ENCODE peak calls at places on chromosomes 16 and 17, in seven cellular contexts. One of them, this sample, is unnamed.

GRCh38 chr17:57459286-57459915 is 203.1 kb downstream of the MSI2 start:
- DNase-seq in GM20000: peak; percentile 23
- DNase-seq in cardiac muscle cell: peak; percentile 57
- DNase-seq in Peyer's patch: no peak
- DNase-seq in uterus: no peak
- DNase-seq in AG09319: no peak
- DNase-seq in activated CD8-positive, alpha-beta T cell treated with anti-CD3 and anti-CD28 coated beads for 36 hours: peak; percentile 69
- DNase-seq in this sample: no peak

GRCh38 chr17:81365148-81365600 is 30.1 kb upstream of the BAHCC1 start:
- DNase-seq in GM20000: no peak
- DNase-seq in cardiac muscle cell: peak; percentile 77
- DNase-seq in Peyer's patch: peak; percentile 86
- DNase-seq in uterus: peak; percentile 65
- DNase-seq in AG09319: no peak
- DNase-seq in activated CD8-positive, alpha-beta T cell treated with anti-CD3 and anti-CD28 coated beads for 36 hours: peak; percentile 68
- DNase-seq in this sample: no peak

GRCh38 chr16:56113223-56113622 is 78.1 kb upstream of the GNAO1 start:
- DNase-seq in GM20000: no peak
- DNase-seq in cardiac muscle cell: no peak
- DNase-seq in Peyer's patch: no peak
- DNase-seq in uterus: no peak
- DNase-seq in AG09319: no peak
- DNase-seq in activated CD8-positive, alpha-beta T cell treated with anti-CD3 and anti-CD28 coated beads for 36 hours: no peak
- DNase-seq in this sample: no peak

GRCh38 chr17:13351046-13351445 is 250.7 kb downstream of the HS3ST3A1 start:
- DNase-seq in GM20000: no peak
- DNase-seq in cardiac muscle cell: no peak
- DNase-seq in Peyer's patch: no peak
- DNase-seq in uterus: no peak
- DNase-seq in AG09319: no peak
- DNase-seq in activated CD8-positive, alpha-beta T cell treated with anti-CD3 and anti-CD28 coated beads for 36 hours: no peak
- DNase-seq in this sample: no peak

GRCh38 chr16:31365131-31365865 is 10.3 kb downstream of the ITGAX start:
- DNase-seq in GM20000: peak; percentile 58
- DNase-seq in cardiac muscle cell: no peak
- DNase-seq in Peyer's patch: no peak
- DNase-seq in uterus: no peak
- DNase-seq in AG09319: no peak
- DNase-seq in activated CD8-positive, alpha-beta T cell treated with anti-CD3 and anti-CD28 coated beads for 36 hours: peak; percentile 43
- DNase-seq in this sample: no peak

GRCh38 chr17:83014297-83014696 is 65.1 kb upstream of the METRNL start:
- DNase-seq in GM20000: no peak
- DNase-seq in cardiac muscle cell: no peak
- DNase-seq in Peyer's patch: no peak
- DNase-seq in uterus: no peak
- DNase-seq in AG09319: no peak
- DNase-seq in activated CD8-positive, alpha-beta T cell treated with anti-CD3 and anti-CD28 coated beads for 36 hours: no peak
- DNase-seq in this sample: no peak

GRCh38 chr17:43456661-43457361 is 27.0 kb upstream of the DHX8 start:
- DNase-seq in GM20000: no peak
- DNase-seq in cardiac muscle cell: peak; percentile 44
- DNase-seq in Peyer's patch: no peak
- DNase-seq in uterus: no peak
- DNase-seq in AG09319: peak; percentile 56
- DNase-seq in activated CD8-positive, alpha-beta T cell treated with anti-CD3 and anti-CD28 coated beads for 36 hours: peak; percentile 46
- DNase-seq in this sample: peak; percentile 15

GRCh38 chr16:30437511-30438046 is 7.7 kb upstream of the DCTPP1 start:
- DNase-seq in GM20000: no peak
- DNase-seq in cardiac muscle cell: no peak
- DNase-seq in Peyer's patch: no peak
- DNase-seq in uterus: no peak
- DNase-seq in AG09319: no peak
- DNase-seq in activated CD8-positive, alpha-beta T cell treated with anti-CD3 and anti-CD28 coated beads for 36 hours: no peak
- DNase-seq in this sample: no peak

GRCh38 chr17:56926270-56926669 is 12.4 kb upstream of the TRIM25 start:
- DNase-seq in GM20000: no peak
- DNase-seq in cardiac muscle cell: no peak
- DNase-seq in Peyer's patch: no peak
- DNase-seq in uterus: no peak
- DNase-seq in AG09319: no peak
- DNase-seq in activated CD8-positive, alpha-beta T cell treated with anti-CD3 and anti-CD28 coated beads for 36 hours: no peak
- DNase-seq in this sample: no peak

GRCh38 chr17:27381007-27381501 is 75.2 kb upstream of the KSR1 start:
- DNase-seq in GM20000: peak; percentile 85
- DNase-seq in cardiac muscle cell: peak; percentile 65
- DNase-seq in Peyer's patch: peak; percentile 86
- DNase-seq in uterus: peak; percentile 57
- DNase-seq in AG09319: no peak
- DNase-seq in activated CD8-positive, alpha-beta T cell treated with anti-CD3 and anti-CD28 coated beads for 36 hours: peak; percentile 91
- DNase-seq in this sample: peak; percentile 70

GRCh38 chr16:84117482-84117843 is 721 bp upstream of the MBTPS1 start:
- DNase-seq in GM20000: peak; percentile 47
- DNase-seq in cardiac muscle cell: no peak
- DNase-seq in Peyer's patch: no peak
- DNase-seq in uterus: no peak
- DNase-seq in AG09319: no peak
- DNase-seq in activated CD8-positive, alpha-beta T cell treated with anti-CD3 and anti-CD28 coated beads for 36 hours: peak; percentile 79
- DNase-seq in this sample: no peak

GRCh38 chr16:30377050-30377811 is 2.6 kb downstream of the MYL11 start:
- DNase-seq in GM20000: no peak
- DNase-seq in cardiac muscle cell: no peak
- DNase-seq in Peyer's patch: no peak
- DNase-seq in uterus: no peak
- DNase-seq in AG09319: no peak
- DNase-seq in activated CD8-positive, alpha-beta T cell treated with anti-CD3 and anti-CD28 coated beads for 36 hours: no peak
- DNase-seq in this sample: no peak

GRCh38 chr16:12612598-12613101 is 191.0 kb downstream of the CPPED1 start:
- DNase-seq in GM20000: no peak
- DNase-seq in cardiac muscle cell: no peak
- DNase-seq in Peyer's patch: peak; percentile 67
- DNase-seq in uterus: no peak
- DNase-seq in AG09319: no peak
- DNase-seq in activated CD8-positive, alpha-beta T cell treated with anti-CD3 and anti-CD28 coated beads for 36 hours: peak; percentile 22
- DNase-seq in this sample: no peak

GRCh38 chr17:5526821-5527598 is 40.6 kb downstream of the MIS12 start:
- DNase-seq in GM20000: peak; percentile 48
- DNase-seq in cardiac muscle cell: peak; percentile 90
- DNase-seq in Peyer's patch: peak; percentile 58
- DNase-seq in uterus: peak; percentile 74
- DNase-seq in AG09319: peak; percentile 75
- DNase-seq in activated CD8-positive, alpha-beta T cell treated with anti-CD3 and anti-CD28 coated beads for 36 hours: peak; percentile 92
- DNase-seq in this sample: peak; percentile 79

GRCh38 chr16:30122621-30123160 is 329 bp downstream of the MAPK3 start:
- DNase-seq in GM20000: no peak
- DNase-seq in cardiac muscle cell: no peak
- DNase-seq in Peyer's patch: peak; percentile 51
- DNase-seq in uterus: no peak
- DNase-seq in AG09319: no peak
- DNase-seq in activated CD8-positive, alpha-beta T cell treated with anti-CD3 and anti-CD28 coated beads for 36 hours: peak; percentile 44
- DNase-seq in this sample: no peak

GRCh38 chr17:31571124-31571892 is 179.8 kb downstream of the RAB11FIP4 start:
- DNase-seq in GM20000: no peak
- DNase-seq in cardiac muscle cell: peak; percentile 97
- DNase-seq in Peyer's patch: peak; percentile 69
- DNase-seq in uterus: peak; percentile 93
- DNase-seq in AG09319: peak; percentile 83
- DNase-seq in activated CD8-positive, alpha-beta T cell treated with anti-CD3 and anti-CD28 coated beads for 36 hours: no peak
- DNase-seq in this sample: peak; percentile 82

GRCh38 chr17:62778990-62779681 is 29.0 kb downstream of the MARCHF10 start:
- DNase-seq in GM20000: no peak
- DNase-seq in cardiac muscle cell: peak; percentile 76
- DNase-seq in Peyer's patch: peak; percentile 46
- DNase-seq in uterus: peak; percentile 59
- DNase-seq in AG09319: peak; percentile 82
- DNase-seq in activated CD8-positive, alpha-beta T cell treated with anti-CD3 and anti-CD28 coated beads for 36 hours: no peak
- DNase-seq in this sample: no peak

GRCh38 chr17:49359990-49360795 is 1.9 kb downstream of the ZNF652 start:
- DNase-seq in GM20000: no peak
- DNase-seq in cardiac muscle cell: no peak
- DNase-seq in Peyer's patch: peak; percentile 49
- DNase-seq in uterus: no peak
- DNase-seq in AG09319: no peak
- DNase-seq in activated CD8-positive, alpha-beta T cell treated with anti-CD3 and anti-CD28 coated beads for 36 hours: peak; percentile 24
- DNase-seq in this sample: no peak

GRCh38 chr16:4536391-4537106 is 2.0 kb downstream of the CDIP1 start:
- DNase-seq in GM20000: no peak
- DNase-seq in cardiac muscle cell: no peak
- DNase-seq in Peyer's patch: no peak
- DNase-seq in uterus: no peak
- DNase-seq in AG09319: no peak
- DNase-seq in activated CD8-positive, alpha-beta T cell treated with anti-CD3 and anti-CD28 coated beads for 36 hours: no peak
- DNase-seq in this sample: no peak

GRCh38 chr17:63426917-63427308 is 19.2 kb downstream of the CYB561 start:
- DNase-seq in GM20000: no peak
- DNase-seq in cardiac muscle cell: no peak
- DNase-seq in Peyer's patch: no peak
- DNase-seq in uterus: no peak
- DNase-seq in AG09319: no peak
- DNase-seq in activated CD8-positive, alpha-beta T cell treated with anti-CD3 and anti-CD28 coated beads for 36 hours: no peak
- DNase-seq in this sample: no peak

GRCh38 chr17:55693244-55694216 is 29.1 kb downstream of the TMEM100 start:
- DNase-seq in GM20000: no peak
- DNase-seq in cardiac muscle cell: peak; percentile 51
- DNase-seq in Peyer's patch: peak; percentile 53
- DNase-seq in uterus: no peak
- DNase-seq in AG09319: peak; percentile 46
- DNase-seq in activated CD8-positive, alpha-beta T cell treated with anti-CD3 and anti-CD28 coated beads for 36 hours: no peak
- DNase-seq in this sample: no peak

DNA sequence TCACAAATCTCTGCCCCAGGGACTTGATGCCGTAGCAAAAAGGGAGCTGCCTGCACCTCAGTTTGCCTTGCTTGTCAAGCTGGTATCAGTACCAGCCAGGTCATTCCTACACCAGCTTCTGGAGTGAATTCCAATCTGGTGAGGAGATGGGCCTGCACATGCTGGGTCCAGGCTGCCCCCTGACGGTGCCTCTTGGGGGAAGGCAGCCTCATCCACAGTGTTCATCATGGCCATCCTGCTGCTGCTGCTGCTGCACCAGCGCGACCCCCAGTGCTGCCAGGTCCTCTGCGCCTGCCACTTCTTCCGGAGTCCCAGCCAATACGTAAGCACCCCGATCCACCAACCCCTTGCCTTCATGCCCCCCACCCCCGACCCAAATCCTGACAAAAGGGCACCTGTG is 8.3 kb downstream of the MRPL27 start:
- DNase-seq in GM20000: no peak
- DNase-seq in cardiac muscle cell: no peak
- DNase-seq in Peyer's patch: no peak
- DNase-seq in uterus: no peak
- DNase-seq in AG09319: no peak
- DNase-seq in activated CD8-positive, alpha-beta T cell treated with anti-CD3 and anti-CD28 coated beads for 36 hours: no peak
- DNase-seq in this sample: no peak
- TF ChIP-seq CTCF in GM20000: no peak
- TF ChIP-seq CTCF in cardiac muscle cell: no peak
- TF ChIP-seq CTCF in Peyer's patch: no peak
- TF ChIP-seq CTCF in uterus: no peak
- TF ChIP-seq CTCF in AG09319: no peak
- TF ChIP-seq CTCF in activated CD8-positive, alpha-beta T cell treated with anti-CD3 and anti-CD28 coated beads for 36 hours: no peak
- TF ChIP-seq CTCF in this sample: no peak

GRCh38 chr17:75367312-75367711 is 38.2 kb downstream of the GRB2 start:
- DNase-seq in GM20000: no peak
- DNase-seq in cardiac muscle cell: no peak
- DNase-seq in Peyer's patch: no peak
- DNase-seq in uterus: no peak
- DNase-seq in AG09319: no peak
- DNase-seq in activated CD8-positive, alpha-beta T cell treated with anti-CD3 and anti-CD28 coated beads for 36 hours: peak; percentile 24
- DNase-seq in this sample: no peak
- TF ChIP-seq CTCF in GM20000: no peak
- TF ChIP-seq CTCF in cardiac muscle cell: no peak
- TF ChIP-seq CTCF in Peyer's patch: no peak
- TF ChIP-seq CTCF in uterus: no peak
- TF ChIP-seq CTCF in AG09319: no peak
- TF ChIP-seq CTCF in activated CD8-positive, alpha-beta T cell treated with anti-CD3 and anti-CD28 coated beads for 36 hours: no peak
- TF ChIP-seq CTCF in this sample: no peak

GRCh38 chr17:8831234-8831849 is 32.2 kb upstream of the MFSD6L start:
- DNase-seq in GM20000: no peak
- DNase-seq in cardiac muscle cell: no peak
- DNase-seq in Peyer's patch: no peak
- DNase-seq in uterus: no peak
- DNase-seq in AG09319: no peak
- DNase-seq in activated CD8-positive, alpha-beta T cell treated with anti-CD3 and anti-CD28 coated beads for 36 hours: no peak
- DNase-seq in this sample: no peak

GRCh38 chr17:8835631-8836364 is 31.7 kb downstream of the PIK3R6 start:
- DNase-seq in GM20000: no peak
- DNase-seq in cardiac muscle cell: no peak
- DNase-seq in Peyer's patch: no peak
- DNase-seq in uterus: no peak
- DNase-seq in AG09319: no peak
- DNase-seq in activated CD8-positive, alpha-beta T cell treated with anti-CD3 and anti-CD28 coated beads for 36 hours: no peak
- DNase-seq in this sample: no peak

GRCh38 chr17:8835106-8835505 is 32.4 kb downstream of the PIK3R6 start:
- DNase-seq in GM20000: no peak
- DNase-seq in cardiac muscle cell: no peak
- DNase-seq in Peyer's patch: no peak
- DNase-seq in uterus: no peak
- DNase-seq in AG09319: no peak
- DNase-seq in activated CD8-positive, alpha-beta T cell treated with anti-CD3 and anti-CD28 coated beads for 36 hours: no peak
- DNase-seq in this sample: no peak

GRCh38 chr17:8830141-8830540 is 31.0 kb upstream of the MFSD6L start:
- DNase-seq in GM20000: no peak
- DNase-seq in cardiac muscle cell: no peak
- DNase-seq in Peyer's patch: no peak
- DNase-seq in uterus: no peak
- DNase-seq in AG09319: no peak
- DNase-seq in activated CD8-positive, alpha-beta T cell treated with anti-CD3 and anti-CD28 coated beads for 36 hours: no peak
- DNase-seq in this sample: no peak

DNA sequence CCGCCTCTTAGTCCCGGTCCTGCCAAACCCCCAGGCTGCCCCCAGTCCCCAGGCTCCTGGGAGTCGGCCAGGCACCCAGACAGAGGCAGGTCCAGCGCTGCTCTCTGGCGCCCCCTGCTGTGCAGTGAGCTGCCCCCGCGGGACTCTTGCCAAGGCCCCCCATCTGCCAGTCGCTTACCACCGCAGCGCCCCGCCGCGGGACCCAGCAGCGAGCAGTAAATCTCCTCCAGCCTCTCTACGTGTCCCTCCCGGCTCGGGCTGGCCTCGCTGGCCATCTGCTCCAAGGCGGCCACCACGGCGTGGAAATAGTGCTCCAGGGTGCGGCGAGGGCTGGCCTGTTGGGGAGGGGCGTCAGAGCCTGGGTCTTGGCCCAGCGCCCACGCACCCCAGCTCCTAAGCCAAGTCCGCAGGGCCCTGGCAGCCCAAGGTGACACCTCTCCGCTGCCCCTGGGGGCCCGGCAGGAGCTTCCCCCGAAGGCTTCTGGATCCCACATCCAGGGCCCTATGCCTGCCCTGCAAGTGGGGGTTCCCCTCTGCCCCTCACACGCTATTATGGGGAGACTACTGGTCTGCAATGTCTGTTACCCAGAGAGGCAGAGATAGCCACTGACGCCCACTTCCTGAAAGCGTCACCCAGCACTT is 33.7 kb upstream of the MFSD6L start:
- DNase-seq in GM20000: peak; percentile 69
- DNase-seq in cardiac muscle cell: no peak
- DNase-seq in Peyer's patch: peak; percentile 54
- DNase-seq in uterus: no peak
- DNase-seq in AG09319: no peak
- DNase-seq in activated CD8-positive, alpha-beta T cell treated with anti-CD3 and anti-CD28 coated beads for 36 hours: peak; percentile 61
- DNase-seq in this sample: no peak
- TF ChIP-seq CTCF in GM20000: peak; percentile 77
- TF ChIP-seq CTCF in cardiac muscle cell: peak; percentile 43
- TF ChIP-seq CTCF in Peyer's patch: peak; percentile 39
- TF ChIP-seq CTCF in uterus: no peak
- TF ChIP-seq CTCF in AG09319: peak; percentile 30
- TF ChIP-seq CTCF in activated CD8-positive, alpha-beta T cell treated with anti-CD3 and anti-CD28 coated beads for 36 hours: peak; percentile 82
- TF ChIP-seq CTCF in this sample: peak; percentile 50

GRCh38 chr16:80618862-80619648 is 78.3 kb downstream of the DYNLRB2 start:
- DNase-seq in GM20000: no peak
- DNase-seq in cardiac muscle cell: no peak
- DNase-seq in Peyer's patch: no peak
- DNase-seq in uterus: no peak
- DNase-seq in AG09319: no peak
- DNase-seq in activated CD8-positive, alpha-beta T cell treated with anti-CD3 and anti-CD28 coated beads for 36 hours: no peak
- DNase-seq in this sample: no peak
- TF ChIP-seq CTCF in GM20000: no peak
- TF ChIP-seq CTCF in cardiac muscle cell: no peak
- TF ChIP-seq CTCF in Peyer's patch: no peak
- TF ChIP-seq CTCF in uterus: no peak
- TF ChIP-seq CTCF in AG09319: no peak
- TF ChIP-seq CTCF in activated CD8-positive, alpha-beta T cell treated with anti-CD3 and anti-CD28 coated beads for 36 hours: no peak
- TF ChIP-seq CTCF in this sample: no peak